ENCODE peak calls at places on chromosomes 16 and 17, in four cellular contexts. F is IMR-90, W is H1, X is H9. I is an unnamed sample.
A peak's percentile ranks its signal among the peaks of the same experiment; 100 is the strongest.

GRCh38 chr16:84663433-84664101 is 15.3 kb downstream of the KLHL36 start:
- DNase-seq in X (no peak), F (no peak), W (no peak), I (no peak)

GRCh38 chr17:39663340-39663687 is 1.8 kb upstream of the TCAP start:
- DNase-seq in F (no peak), X (no peak), W (no peak), I (peak; percentile 31)

GRCh38 chr16:66845080-66845410 is 831 bp downstream of the CA7 start:
- DNase-seq in X (no peak), W (no peak), F (no peak), I (no peak)

GRCh38 chr16:80671281-80671849 is 130.6 kb downstream of the DYNLRB2 start:
- DNase-seq in X (no peak), F (no peak), W (no peak), I (no peak)

GRCh38 chr16:2460391-2460713 is 443 bp downstream of the TEDC2 start:
- DNase-seq in W (no peak), X (no peak), F (no peak), I (no peak)

GRCh38 chr16:85301171-85301690 is 189.0 kb upstream of the CIBAR2 start:
- DNase-seq in F (no peak), W (no peak), X (no peak), I (no peak)

GRCh38 chr17:76726766-76727718 is at the start of gene METTL23:
- DNase-seq in W (peak; percentile 76), F (peak; percentile 77), X (peak; percentile 82), I (peak; percentile 79)

GRCh38 chr16:3950343-3951193 is 70.1 kb upstream of the CREBBP start:
- DNase-seq in X (no peak), F (peak; percentile 99), W (no peak), I (no peak)

GRCh38 chr17:55265434-55266021 is 768 bp downstream of the HLF start:
- DNase-seq in W (peak; percentile 52), F (no peak), X (no peak), I (no peak)

GRCh38 chr17:17125136-17126084 is 80.7 kb downstream of the PLD6 start:
- DNase-seq in W (no peak), X (no peak), F (no peak), I (no peak)

GRCh38 chr17:79942011-79942405 is 93.7 kb downstream of the TBC1D16 start:
- DNase-seq in X (no peak), F (no peak), W (no peak), I (no peak)

GRCh38 chr17:82246365-82247174 is 17.7 kb downstream of the SLC16A3 start:
- DNase-seq in F (peak; percentile 63), X (no peak), W (no peak), I (no peak)

GRCh38 chr17:75773121-75773807 is 8.3 kb upstream of the GALK1 start:
- DNase-seq in F (no peak), X (peak; percentile 49), W (no peak), I (peak; percentile 12)

GRCh38 chr16:72566174-72566573 is 394.2 kb upstream of the PMFBP1 start:
- DNase-seq in X (no peak), F (no peak), W (no peak), I (no peak)

DNA sequence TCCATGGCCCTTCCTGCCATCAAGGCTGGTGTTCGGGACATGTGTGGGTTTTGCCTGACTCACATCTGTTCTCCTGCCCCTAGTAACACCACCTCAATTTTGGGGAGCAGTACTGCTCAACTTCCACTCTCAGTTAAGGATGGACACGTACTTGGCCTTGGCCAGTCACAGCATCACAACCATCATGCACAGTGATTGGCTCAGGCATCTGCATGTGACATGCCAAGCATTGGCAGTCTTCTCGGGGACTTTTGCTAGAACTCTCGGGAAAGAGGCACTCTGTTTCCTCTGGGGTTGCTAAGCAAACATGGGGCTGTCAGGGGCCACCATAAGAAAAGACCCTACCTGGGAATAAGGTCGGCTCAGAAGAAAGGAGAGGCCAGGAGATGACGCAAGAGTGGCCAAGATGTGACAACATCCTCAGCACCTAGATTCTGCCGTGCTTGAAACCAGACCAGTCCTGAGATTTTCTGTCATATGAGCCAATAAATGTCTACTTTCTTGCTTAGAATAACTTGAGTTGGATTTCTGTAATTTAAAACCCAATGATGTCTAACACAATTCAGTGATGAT is 11.9 kb upstream of the KDM8 start:
- DNase-seq in X (no peak), F (no peak), W (no peak), I (peak; percentile 23)
- H4K5ac ChIP-seq in X (no peak overlapping the region), F (no peak overlapping the region), W (no peak overlapping the region), I (no peak overlapping the region)

GRCh38 chr16:15772579-15773293 is 84.1 kb downstream of the MYH11 start:
- DNase-seq in W (no peak), X (no peak), F (no peak), I (no peak)

GRCh38 chr16:15770107-15770506 is 86.7 kb downstream of the MYH11 start:
- DNase-seq in X (no peak), W (no peak), F (no peak), I (no peak)

GRCh38 chr16:15773964-15774363 is 82.9 kb downstream of the MYH11 start:
- DNase-seq in X (no peak), W (no peak), F (no peak), I (no peak)

GRCh38 chr16:15770512-15770911 is 86.3 kb downstream of the MYH11 start:
- DNase-seq in X (no peak), F (peak; percentile 77), W (no peak), I (no peak)

DNA sequence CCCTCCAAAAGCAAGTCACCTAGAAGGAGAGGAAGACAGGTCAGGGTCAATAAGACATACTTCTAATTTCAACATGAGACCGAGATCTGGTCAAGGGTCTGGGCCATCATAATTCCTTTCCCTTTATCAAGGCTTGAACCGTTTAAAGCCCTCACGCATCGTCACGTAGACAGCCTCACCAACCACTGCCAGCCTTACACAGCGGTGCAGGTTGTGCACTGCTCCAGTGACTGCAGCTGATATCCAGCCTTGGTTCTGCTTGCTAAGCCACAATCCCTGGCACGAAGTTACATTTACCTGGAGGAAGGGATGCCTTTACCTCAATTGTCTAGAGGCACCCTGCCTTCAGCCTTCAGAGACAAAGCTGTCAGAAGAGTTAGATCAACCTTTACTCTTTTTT is 85.1 kb downstream of the MYH11 start:
- DNase-seq in F (no peak), W (no peak), X (no peak), I (no peak)
- H4K5ac ChIP-seq in F (no peak overlapping the region), W (no peak overlapping the region), X (no peak overlapping the region), I (no peak overlapping the region)

DNA sequence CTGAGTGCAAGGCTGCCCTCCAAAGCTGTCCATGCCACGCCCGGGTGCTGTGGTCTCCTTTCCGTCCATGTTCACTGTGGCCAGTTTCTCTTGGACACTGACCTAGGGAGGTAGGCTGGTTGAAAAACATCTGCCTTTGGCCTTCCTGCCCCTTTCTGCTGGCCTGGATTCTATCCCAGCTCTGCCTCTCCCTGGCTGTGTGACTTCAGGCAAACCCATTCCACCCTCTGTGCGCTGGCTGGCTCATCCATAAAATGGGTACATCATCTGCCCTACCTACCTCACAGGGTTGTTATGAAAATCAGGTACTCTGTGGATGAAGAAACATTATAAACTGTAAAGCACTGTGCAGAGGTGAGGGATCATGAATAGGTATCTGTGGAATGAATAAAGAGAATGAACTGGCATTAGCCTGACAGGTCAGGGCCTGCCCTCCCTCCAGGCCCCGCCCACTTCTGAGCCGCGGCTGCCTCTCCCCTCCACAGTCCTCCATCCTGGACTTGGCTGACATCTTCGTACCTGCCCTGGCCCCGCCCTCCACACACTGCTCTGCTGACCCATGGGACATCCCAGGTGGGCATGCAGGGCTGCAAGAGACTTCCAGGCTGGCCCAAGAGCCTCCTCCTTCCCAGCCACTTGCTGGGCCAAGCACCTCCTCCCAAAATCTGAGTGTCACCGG is 7.1 kb upstream of the SPATA20 start:
- DNase-seq in F (no peak), X (peak; percentile 89), W (peak; percentile 67), I (no peak)
- H4K5ac ChIP-seq in F (no peak overlapping the region), X (no peak overlapping the region), W (no peak overlapping the region), I (no peak overlapping the region)

GRCh38 chr16:56294014-56294413 is 102.7 kb downstream of the GNAO1 start:
- DNase-seq in X (no peak), W (no peak), F (no peak), I (no peak)

GRCh38 chr16:56289862-56290261 is 98.6 kb downstream of the GNAO1 start:
- DNase-seq in X (no peak), W (no peak), F (no peak), I (peak; percentile 94)

GRCh38 chr16:56286819-56287218 is 95.5 kb downstream of the GNAO1 start:
- DNase-seq in X (no peak), W (no peak), F (peak; percentile 16), I (no peak)

GRCh38 chr16:56288019-56288418 is 96.7 kb downstream of the GNAO1 start:
- DNase-seq in F (no peak), W (no peak), X (no peak), I (no peak)

GRCh38 chr16:56289412-56289811 is 98.1 kb downstream of the GNAO1 start:
- DNase-seq in W (no peak), F (no peak), X (no peak), I (no peak)
- H4K5ac ChIP-seq in W (no peak overlapping the region), F (no peak overlapping the region), X (no peak overlapping the region), I (no peak overlapping the region)

DNA sequence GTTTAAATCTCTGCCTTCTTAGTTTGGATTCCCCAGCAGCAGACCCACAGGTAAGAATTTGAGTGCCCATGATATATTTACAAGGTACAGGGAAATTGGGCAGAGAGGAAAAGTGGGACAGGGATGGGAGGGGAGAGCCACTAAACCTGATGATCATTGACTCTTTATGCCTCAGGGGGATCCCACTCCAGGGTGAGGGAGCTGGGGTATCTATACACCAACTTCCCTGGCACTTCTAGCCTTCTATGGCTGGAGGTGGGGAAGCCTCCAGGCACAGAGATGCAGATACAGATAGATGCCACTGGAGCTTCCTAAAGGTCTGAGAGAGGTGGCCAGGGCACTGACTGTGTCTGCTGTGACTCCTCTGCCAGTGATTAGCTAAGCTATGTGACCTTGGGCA is 256.4 kb downstream of the KATNIP start:
- DNase-seq in F (no peak), X (no peak), W (no peak), I (no peak)
- H4K5ac ChIP-seq in F (no peak overlapping the region), X (no peak overlapping the region), W (no peak overlapping the region), I (no peak overlapping the region)

I was measured in mesendoderm.